ENCODE peak calls at places on chromosome 20, in six cellular contexts. B is GM04504, T is fibroblast of the aortic adventitia, K is epithelial cell of prostate, O is nephron progenitor cell, N is mesendoderm. H is an unnamed sample.

GRCh38 chr20:22575087-22575721 is 9.2 kb downstream of the FOXA2 start:
- DNase-seq in B (no peak), T (no peak), K (no peak), O (no peak), N (peak; percentile 75), H (no peak)

GRCh38 chr20:30175681-30176080 is 1081.8 kb upstream of the DEFB115 start:
- DNase-seq in B (no peak), T (no peak), K (no peak), O (no peak), N (no peak), H (no peak)

GRCh38 chr20:43744966-43745733 is 18.3 kb upstream of the GTSF1L start:
- DNase-seq in B (no peak), T (no peak), K (no peak), O (no peak), N (peak; percentile 46), H (no peak)

GRCh38 chr20:61118429-61119224 is 133.4 kb upstream of the CDH4 start:
- DNase-seq in B (peak; percentile 10), T (peak; percentile 45), K (no peak), O (no peak), N (no peak), H (no peak)

GRCh38 chr20:53872561-53873248 is 197.7 kb downstream of the BCAS1 start:
- DNase-seq in B (no peak), T (peak; percentile 49), K (no peak), O (no peak), N (no peak), H (no peak)

GRCh38 chr20:8693709-8694108 is 375.2 kb upstream of the PLCB4 start:
- DNase-seq in B (peak; percentile 74), T (peak; percentile 64), K (no peak), O (no peak), N (no peak), H (no peak)

GRCh38 chr20:57880155-57880648 is 170.4 kb upstream of the PMEPA1 start:
- DNase-seq in B (no peak), T (no peak), K (no peak), O (no peak), N (no peak), H (no peak)

GRCh38 chr20:31569163-31570020 is 35.7 kb upstream of the ID1 start:
- DNase-seq in B (no peak), T (peak; percentile 57), K (no peak), O (peak; percentile 76), N (peak; percentile 71), H (peak; percentile 55)

GRCh38 chr20:45258669-45259068 is 4.3 kb upstream of the SLPI start:
- DNase-seq in B (no peak), T (no peak), K (no peak), O (no peak), N (no peak), H (no peak)

GRCh38 chr20:47456952-47457724 is 44.5 kb upstream of the NCOA3 start:
- DNase-seq in B (peak; percentile 48), T (peak; percentile 76), K (no peak), O (no peak), N (no peak), H (no peak)

GRCh38 chr20:51237790-51238189 is 214.9 kb upstream of the KCNG1 start:
- DNase-seq in B (no peak), T (no peak), K (no peak), O (no peak), N (no peak), H (no peak)

GRCh38 chr20:52269327-52269726 is 77.7 kb upstream of the ZFP64 start:
- DNase-seq in B (peak; percentile 44), T (no peak), K (no peak), O (no peak), N (no peak), H (no peak)

GRCh38 chr20:63124092-63124781 is 91.7 kb downstream of the YTHDF1 start:
- DNase-seq in B (no peak), T (peak; percentile 13), K (no peak), O (peak; percentile 0), N (no peak), H (no peak)

GRCh38 chr20:57960803-57961575 is 251.2 kb upstream of the PMEPA1 start:
- DNase-seq in B (no peak), T (no peak), K (no peak), O (no peak), N (no peak), H (no peak)

GRCh38 chr20:58131111-58131510 is 97.3 kb downstream of the ANKRD60 start:
- DNase-seq in B (no peak), T (no peak), K (no peak), O (peak; percentile 32), N (peak; percentile 32), H (no peak)

GRCh38 chr20:18653736-18654447 is 66.0 kb downstream of the DTD1 start:
- DNase-seq in B (no peak), T (no peak), K (no peak), O (no peak), N (no peak), H (no peak)

GRCh38 chr20:2387580-2387979 is 6.9 kb downstream of the TGM6 start:
- DNase-seq in B (no peak), T (no peak), K (no peak), O (no peak), N (no peak), H (no peak)